ENCODE peak calls at places on chromosomes 16 and 17, in six cellular contexts. F, H, O, V, B and Z are unnamed samples.

GRCh38 chr16:51180719-51181494 is 29.8 kb upstream of the SALL1 start:
- DNase-seq in F (no peak), H (no peak), O (no peak), V (no peak), B (no peak), Z (no peak)

GRCh38 chr16:15482068-15482747 is 47.8 kb downstream of the BMERB1 start:
- DNase-seq in F (peak), H (peak), O (peak), V (no peak), B (peak), Z (peak)

GRCh38 chr17:8189041-8189710 is 804 bp downstream of the BORCS6 start:
- DNase-seq in F (peak), H (no peak), O (peak), V (peak), B (peak), Z (no peak)

GRCh38 chr17:83151442-83152220 is 72.2 kb downstream of the METRNL start:
- DNase-seq in F (peak), H (no peak), O (no peak), V (no peak), B (no peak), Z (no peak)

GRCh38 chr16:30937692-30938091 is 11.2 kb upstream of the ORAI3 start:
- DNase-seq in F (no peak), H (no peak), O (no peak), V (no peak), B (no peak), Z (no peak)

GRCh38 chr17:32654351-32654750 is 167.6 kb downstream of the CDK5R1 start:
- DNase-seq in F (no peak), H (no peak), O (no peak), V (no peak), B (no peak), Z (no peak)

GRCh38 chr16:30786115-30786935 is 680 bp downstream of the ZNF629 start:
- DNase-seq in F (peak), H (peak), O (peak), V (no peak), B (no peak), Z (peak)

GRCh38 chr16:83727751-83728352 is 79.9 kb upstream of the HSBP1 start:
- DNase-seq in F (no peak), H (no peak), O (no peak), V (no peak), B (no peak), Z (no peak)

GRCh38 chr17:9381068-9381467 is 194.6 kb downstream of the STX8 start:
- DNase-seq in F (peak), H (no peak), O (no peak), V (no peak), B (no peak), Z (no peak)

GRCh38 chr17:32879143-32879542 is 2.2 kb upstream of the MYO1D start:
- DNase-seq in F (no peak), H (no peak), O (no peak), V (no peak), B (no peak), Z (no peak)

GRCh38 chr17:9105068-9105868 is 84.0 kb downstream of the NTN1 start:
- DNase-seq in F (no peak), H (no peak), O (no peak), V (no peak), B (no peak), Z (no peak)

GRCh38 chr16:10992112-10992511 is 47.7 kb downstream of the CLEC16A start:
- DNase-seq in F (peak), H (peak), O (no peak), V (no peak), B (no peak), Z (peak)

GRCh38 chr17:28412131-28412530 is 6.1 kb upstream of the SLC46A1 start:
- DNase-seq in F (no peak), H (no peak), O (no peak), V (no peak), B (no peak), Z (no peak)

GRCh38 chr16:57536306-57537193 is at the start of gene CCDC102A:
- DNase-seq in F (peak), H (no peak), O (peak), V (peak), B (peak), Z (no peak)

GRCh38 chr16:8310816-8311215 is 279.5 kb downstream of the TMEM114 start:
- DNase-seq in F (no peak), H (no peak), O (no peak), V (no peak), B (no peak), Z (no peak)